ENCODE peak calls at places on chromosome 15, in four cellular contexts. Y is fibroblast of lung, F is GM13976, N is EH. Z is an unnamed sample.

GRCh38 chr15:35925634-35926380 is 379.8 kb upstream of the DPH6 start:
- DNase-seq in F (no peak), Y (peak), N (peak), Z (peak)

GRCh38 chr15:66938114-66938830 is 127.1 kb upstream of the SMAD3 start:
- DNase-seq in Y (no peak), F (no peak), N (no peak), Z (no peak)

GRCh38 chr15:41546846-41547786 is 3.1 kb upstream of the RPAP1 start:
- DNase-seq in N (peak), Y (peak), F (no peak), Z (peak)

GRCh38 chr15:55744026-55744655 is 1.2 kb upstream of the PRTG start:
- DNase-seq in Y (no peak), N (no peak), F (no peak), Z (no peak)

GRCh38 chr15:70795311-70795665 is 31.9 kb upstream of the UACA start:
- DNase-seq in N (peak), F (no peak), Y (peak), Z (peak)

GRCh38 chr15:29942144-29942543 is 119.9 kb upstream of the TJP1 start:
- DNase-seq in F (no peak), N (no peak), Y (no peak), Z (peak)

GRCh38 chr15:48965972-48966371 is 2.3 kb upstream of the SHC4 start:
- DNase-seq in F (peak), Y (peak), N (peak), Z (peak)

GRCh38 chr15:71646767-71647478 is 163.4 kb upstream of the NR2E3 start:
- DNase-seq in F (no peak), N (no peak), Y (no peak), Z (no peak)

GRCh38 chr15:47586653-47587224 is 130.6 kb upstream of the SEMA6D start:
- DNase-seq in N (no peak), Y (no peak), F (no peak), Z (no peak)

GRCh38 chr15:80636675-80637074 is 58.4 kb upstream of the ABHD17C start:
- DNase-seq in Y (no peak), F (no peak), N (no peak), Z (no peak)

GRCh38 chr15:94670436-94671034 is 439.2 kb downstream of the MCTP2 start:
- DNase-seq in F (peak), Y (peak), N (peak), Z (peak)

GRCh38 chr15:64050281-64051092 is 4.2 kb upstream of the DAPK2 start:
- DNase-seq in Y (no peak), N (no peak), F (no peak), Z (no peak)

GRCh38 chr15:48603123-48603500 is 42.4 kb downstream of the FBN1 start:
- DNase-seq in F (no peak), Y (no peak), N (no peak), Z (no peak)

GRCh38 chr15:69394556-69395282 is 19.4 kb upstream of the KIF23 start:
- DNase-seq in Y (peak), N (peak), F (peak), Z (peak)

GRCh38 chr15:40256642-40257235 is 17.9 kb downstream of the PAK6 start:
- DNase-seq in Y (no peak), N (peak), F (no peak), Z (no peak)

GRCh38 chr15:29451201-29451781 is 181.7 kb upstream of the NSMCE3 start:
- DNase-seq in Y (no peak), N (no peak), F (no peak), Z (no peak)

GRCh38 chr15:83288381-83288801 is 3.9 kb upstream of the BNC1 start:
- DNase-seq in Y (no peak), F (no peak), N (no peak), Z (no peak)

GRCh38 chr15:30043211-30043655 is 39.5 kb upstream of the GOLGA8J start:
- DNase-seq in N (peak), F (no peak), Y (peak), Z (peak)

GRCh38 chr15:63065262-63066234 is 23.0 kb downstream of the TPM1 start:
- DNase-seq in Y (no peak), N (peak), F (no peak), Z (no peak)

GRCh38 chr15:69410290-69410874 is 3.8 kb upstream of the KIF23 start:
- DNase-seq in F (no peak), Y (no peak), N (peak), Z (peak)

GRCh38 chr15:74723754-74724334 is 1.5 kb downstream of the CYP1A1 start:
- DNase-seq in N (peak), F (peak), Y (peak), Z (peak)

GRCh38 chr15:95440712-95441111 is 889.8 kb upstream of the NR2F2 start:
- DNase-seq in Y (peak), F (no peak), N (no peak), Z (no peak)

GRCh38 chr15:66716668-66717025 is 14.6 kb downstream of the SMAD6 start:
- DNase-seq in N (no peak), Y (no peak), F (no peak), Z (peak)

GRCh38 chr15:28219116-28219515 is 102.9 kb downstream of the HERC2 start:
- DNase-seq in Y (no peak), N (no peak), F (peak), Z (no peak)